ENCODE peak calls at places on chromosomes 2 and 18, in nine cellular contexts. Q, B, O, H, R, E, V, M and F are unnamed samples.

GRCh38 chr2:106758885-106759559 is 126.9 kb downstream of the ST6GAL2 start:
- DNase-seq in M (no peak), V (no peak), Q (no peak), E (no peak), B (no peak), R (no peak), O (no peak), H (no peak), F (no peak)

GRCh38 chr2:141029424-141030078 is 1101.3 kb downstream of the LRP1B start:
- DNase-seq in R (no peak), O (no peak), H (no peak), E (no peak), Q (no peak), V (no peak), B (no peak), M (peak; percentile 61), F (no peak)

GRCh38 chr18:8337216-8337615 is 272.0 kb upstream of the RAB12 start:
- DNase-seq in R (no peak), E (no peak), H (no peak), M (no peak), Q (no peak), V (no peak), O (no peak), B (no peak), F (no peak)

GRCh38 chr18:40413160-40413559 is 1541.9 kb upstream of the PIK3C3 start:
- DNase-seq in B (no peak), E (peak; percentile 19), R (no peak), V (no peak), O (peak; percentile 43), Q (peak; percentile 72), H (no peak), M (peak; percentile 85), F (peak; percentile 57)

GRCh38 chr2:144548088-144548487 is 28.2 kb upstream of the ZEB2 start:
- DNase-seq in O (no peak), B (no peak), R (no peak), E (no peak), M (no peak), H (no peak), Q (no peak), V (no peak), F (no peak)

GRCh38 chr2:183606718-183607085 is 482.5 kb downstream of the NUP35 start:
- DNase-seq in Q (no peak), M (no peak), R (no peak), H (no peak), B (no peak), E (no peak), V (no peak), O (no peak), F (no peak)

GRCh38 chr2:47437287-47437686 is 34.3 kb downstream of the MSH2 start:
- DNase-seq in B (no peak), M (no peak), H (no peak), V (no peak), R (no peak), O (peak; percentile 65), Q (peak; percentile 71), E (no peak), F (no peak)

GRCh38 chr2:192153561-192153960 is 41.2 kb downstream of the TMEFF2 start:
- DNase-seq in E (no peak), R (no peak), H (no peak), B (no peak), Q (no peak), V (no peak), O (no peak), M (no peak), F (no peak)

GRCh38 chr2:203740741-203741363 is 34.4 kb downstream of the CD28 start:
- DNase-seq in M (no peak), Q (no peak), R (no peak), H (no peak), E (no peak), V (no peak), B (no peak), O (no peak), F (no peak)

GRCh38 chr18:48308027-48308635 is 101.1 kb downstream of the ZBTB7C start:
- DNase-seq in H (no peak), O (no peak), E (peak; percentile 38), M (no peak), Q (no peak), R (peak; percentile 67), V (no peak), B (no peak), F (no peak)

GRCh38 chr2:61670591-61671503 is 132.7 kb upstream of the XPO1 start:
- DNase-seq in Q (peak; percentile 51), O (peak; percentile 43), V (no peak), B (no peak), H (peak; percentile 76), E (peak; percentile 49), R (no peak), M (no peak), F (peak; percentile 78)

GRCh38 chr2:64975232-64975791 is 13.9 kb upstream of the SLC1A4 start:
- DNase-seq in E (no peak), V (no peak), B (no peak), M (peak; percentile 59), O (peak; percentile 22), R (no peak), H (peak; percentile 87), Q (peak; percentile 61), F (peak; percentile 90)

GRCh38 chr18:3357516-3357915 is 92.5 kb upstream of the TGIF1 start:
- DNase-seq in E (no peak), R (no peak), O (no peak), M (no peak), B (no peak), H (no peak), Q (no peak), V (no peak), F (no peak)

GRCh38 chr18:3360211-3360610 is 89.8 kb upstream of the TGIF1 start:
- DNase-seq in E (no peak), M (peak; percentile 85), O (no peak), V (no peak), R (no peak), H (no peak), Q (no peak), B (no peak), F (no peak)

GRCh38 chr18:3354506-3354905 is 92.6 kb downstream of the MYL12B start:
- DNase-seq in R (no peak), O (no peak), Q (no peak), V (no peak), H (no peak), B (no peak), E (no peak), M (no peak), F (no peak)

GRCh38 chr18:3350566-3351527 is 88.9 kb downstream of the MYL12B start:
- DNase-seq in M (no peak), B (no peak), R (no peak), H (no peak), V (no peak), E (no peak), O (no peak), Q (no peak), F (no peak)

GRCh38 chr18:3356614-3357013 is 93.4 kb upstream of the TGIF1 start:
- DNase-seq in V (no peak), M (no peak), O (no peak), E (no peak), Q (no peak), B (no peak), R (no peak), H (no peak), F (no peak)
- TF ChIP-seq CTCF in V (no peak), M (no peak), O (no peak), E (no peak), Q (no peak), B (no peak), R (no peak), H (no peak), F (no peak)

GRCh38 chr2:98563394-98563793 is 44.9 kb downstream of the COA5 start:
- DNase-seq in E (no peak), V (no peak), R (no peak), H (no peak), O (no peak), B (no peak), Q (no peak), M (no peak), F (no peak)
- H3K4me1 ChIP-seq in E (peaks cover 26% of the 10 kb centered on the region), V (no peaks in the 10 kb centered on the region), R (no peaks in the 10 kb centered on the region), H (peaks cover 66% of the 10 kb centered on the region), O (peaks cover 5% of the 10 kb centered on the region), B (peaks cover 10% of the 10 kb centered on the region), Q (peaks cover 11% of the 10 kb centered on the region), M (no peaks in the 10 kb centered on the region), F (peaks cover 40% of the 10 kb centered on the region)

GRCh38 chr2:157359628-157360027 is 34.0 kb upstream of the ERMN start:
- DNase-seq in E (no peak), Q (no peak), O (no peak), H (no peak), V (no peak), R (no peak), B (no peak), M (no peak), F (no peak)

GRCh38 chr2:157362627-157363026 is 37.0 kb upstream of the ERMN start:
- DNase-seq in Q (no peak), O (no peak), V (no peak), B (no peak), H (no peak), R (no peak), E (no peak), M (no peak), F (no peak)

GRCh38 chr2:157364257-157364974 is 38.8 kb upstream of the ERMN start:
- DNase-seq in R (no peak), M (no peak), H (no peak), Q (no peak), B (no peak), E (no peak), V (no peak), O (no peak), F (no peak)

GRCh38 chr2:157361526-157361925 is 35.9 kb upstream of the ERMN start:
- DNase-seq in B (no peak), M (no peak), H (no peak), Q (no peak), V (no peak), R (no peak), E (no peak), O (no peak), F (no peak)

DNA sequence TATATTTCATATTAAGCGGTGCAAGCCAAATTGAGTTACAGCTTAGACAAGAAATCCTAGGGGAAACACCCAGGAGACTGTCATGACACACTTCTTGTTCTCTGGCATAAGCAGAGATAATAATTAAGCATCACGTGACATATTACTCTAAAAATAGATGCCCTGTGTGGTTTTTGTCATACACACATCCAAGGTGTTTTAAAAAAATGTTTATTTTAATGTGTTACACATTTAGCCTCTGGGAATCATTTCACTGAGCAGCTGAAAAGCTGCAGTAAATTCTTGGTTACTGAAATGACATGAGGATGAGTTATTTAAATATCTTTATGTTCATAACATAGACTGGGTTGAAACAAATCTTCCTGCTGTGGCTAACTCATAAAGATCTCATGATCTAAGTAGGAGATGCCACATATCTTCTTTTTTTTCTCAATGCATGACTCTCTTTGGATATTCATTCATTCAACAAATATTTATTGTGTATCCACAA is 38.0 kb upstream of the ERMN start:
- DNase-seq in H (no peak), E (no peak), M (no peak), R (no peak), V (no peak), O (no peak), B (no peak), Q (no peak), F (no peak)
- H3K4me3 ChIP-seq in H (no peak overlapping the region), E (no peak overlapping the region), M (no peak overlapping the region), R (no peak overlapping the region), V (no peak overlapping the region), O (no peak overlapping the region), B (no peak overlapping the region), Q (no peak overlapping the region), F (no peak overlapping the region)

DNA sequence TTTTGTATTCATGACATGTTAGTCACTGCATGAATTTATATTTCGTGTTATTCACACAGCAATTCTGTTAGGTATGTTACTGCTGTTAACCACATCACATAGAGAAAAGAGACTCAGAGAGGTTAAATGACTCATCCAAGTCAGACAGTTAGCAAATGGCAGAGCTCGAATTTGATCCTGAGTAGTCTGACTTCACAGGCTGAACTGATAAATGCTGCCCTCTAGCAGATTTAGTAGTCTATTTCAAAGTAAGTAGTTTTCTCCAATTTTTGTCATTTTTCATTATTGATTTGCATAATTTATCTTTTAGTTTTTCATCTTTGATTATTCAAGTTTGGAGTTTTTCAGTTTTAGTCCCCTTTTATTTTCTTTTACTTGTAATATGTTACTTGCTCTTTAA is 58.3 kb downstream of the WDR7 start:
- DNase-seq in O (peak; percentile 72), E (no peak), H (no peak), V (no peak), B (no peak), R (no peak), Q (peak; percentile 79), M (peak; percentile 50), F (peak; percentile 20)
- TF ChIP-seq CTCF in O (peak; percentile 21), E (no peak), H (no peak), V (no peak), B (no peak), R (no peak), Q (peak; percentile 28), M (peak; percentile 32), F (peak; percentile 23)